ENCODE peak calls at places on chromosome 20, in five cellular contexts. K is heart right ventricle, W is left lung, B is hepatocyte, P is fibroblast of lung. I is an unnamed sample. For H3K9me3 and H3K4me1, the result is how much of the 10 kb centered on the place peaks cover.

GRCh38 chr20:17969884-17970409 is 1.1 kb downstream of the MGME1 start:
- DNase-seq in W (peak), P (peak), K (peak), B (peak), I (no peak)

GRCh38 chr20:50304883-50305635 is 114.4 kb downstream of the CEBPB start:
- DNase-seq in B (peak), W (peak), K (peak), P (peak), I (peak)

GRCh38 chr20:22819784-22820183 is 215.3 kb upstream of the SSTR4 start:
- DNase-seq in B (no peak), W (no peak), K (no peak), P (no peak), I (no peak)

GRCh38 chr20:61263084-61263695 is 11.1 kb downstream of the CDH4 start:
- DNase-seq in K (no peak), W (no peak), P (no peak), B (peak), I (no peak)

GRCh38 chr20:38218566-38218885 is 42.0 kb downstream of the KIAA1755 start:
- DNase-seq in W (no peak), P (no peak), B (no peak), K (no peak), I (no peak)

GRCh38 chr20:47691632-47692031 is 93.6 kb downstream of the SULF2 start:
- DNase-seq in K (no peak), B (no peak), P (peak), W (no peak), I (no peak)

GRCh38 chr20:46129955-46130481 is 11.9 kb downstream of the CD40 start:
- DNase-seq in W (no peak), P (no peak), K (no peak), B (no peak), I (no peak)

GRCh38 chr20:50041238-50041915 is 58.6 kb downstream of the SNAI1 start:
- DNase-seq in B (no peak), P (no peak), K (no peak), W (no peak), I (no peak)

GRCh38 chr20:62603021-62603906 is 39.0 kb upstream of the SLCO4A1 start:
- DNase-seq in P (peak), B (no peak), W (peak), K (peak), I (no peak)

GRCh38 chr20:15702161-15702560 is 871.1 kb downstream of the KIF16B start:
- DNase-seq in P (peak), K (no peak), W (no peak), B (no peak), I (no peak)

GRCh38 chr20:43220612-43221011 is 30.9 kb upstream of the PTPRT start:
- DNase-seq in W (no peak), B (no peak), K (peak), P (peak), I (no peak)

GRCh38 chr20:33482581-33482980 is 7.3 kb upstream of the CBFA2T2 start:
- DNase-seq in W (no peak), K (no peak), B (no peak), P (no peak), I (no peak)

GRCh38 chr20:16518068-16518783 is 55.0 kb downstream of the KIF16B start:
- DNase-seq in K (peak), B (peak), W (no peak), P (peak), I (no peak)

GRCh38 chr20:38446441-38447209 is 11.5 kb upstream of the SNHG17 start:
- DNase-seq in W (peak), B (peak), K (peak), P (peak), I (peak)

GRCh38 chr20:57048027-57048869 is 218.2 kb downstream of the BMP7 start:
- DNase-seq in B (peak), W (no peak), P (no peak), K (no peak), I (no peak)

GRCh38 chr20:43667341-43668132 is 623 bp downstream of the MYBL2 start:
- DNase-seq in K (no peak), P (peak), B (no peak), W (no peak), I (peak)

GRCh38 chr20:33914871-33915270 is 78.8 kb upstream of the RALY start:
- DNase-seq in B (no peak), W (no peak), K (no peak), P (peak), I (no peak)

GRCh38 chr20:22499475-22500174 is 84.7 kb downstream of the FOXA2 start:
- DNase-seq in P (no peak), B (no peak), W (no peak), K (no peak), I (no peak)

GRCh38 chr20:31363295-31363694 is 5.1 kb upstream of the DEFB118 start:
- DNase-seq in B (no peak), K (no peak), P (no peak), W (no peak), I (no peak)
- H3K9me3 ChIP-seq in B (under half), K (under half), P (under half), W (under half), I (under half)

GRCh38 chr20:10077081-10077471 is 42.3 kb downstream of the ANKEF1 start:
- DNase-seq in B (peak), W (no peak), P (no peak), K (no peak), I (no peak)
- H3K4me1 ChIP-seq in B (under half), W (under half), P (under half), K (under half), I (half or more)

DNA sequence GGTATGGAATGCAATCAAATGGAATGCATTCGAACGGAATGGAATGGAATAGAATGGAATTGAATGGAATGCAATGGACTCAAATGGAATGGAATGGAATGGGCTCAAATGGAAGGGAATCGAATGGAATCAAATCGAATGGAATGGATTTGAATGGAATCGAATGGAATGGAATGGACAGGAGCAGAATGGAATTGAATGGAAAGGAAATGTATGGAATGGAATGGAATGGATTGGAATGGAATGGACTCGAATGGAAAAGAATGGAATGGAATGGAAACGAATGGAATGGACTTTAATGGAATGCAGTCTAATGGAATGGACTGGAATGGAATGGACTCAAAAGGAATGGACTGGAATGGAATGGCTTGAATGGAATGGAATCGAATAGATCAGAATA is 18.3 kb upstream of the DEFB115 start:
- DNase-seq in B (no peak), P (no peak), K (no peak), W (no peak), I (no peak)
- H3K9me3 ChIP-seq in B (half or more), P (under half), K (under half), W (half or more), I (half or more)

GRCh38 chr20:41049451-41049850 is 20.8 kb downstream of the TOP1 start:
- DNase-seq in W (no peak), K (no peak), P (no peak), B (no peak), I (no peak)
- H3K4me1 ChIP-seq in W (half or more), K (half or more), P (under half), B (half or more), I (half or more)

GRCh38 chr20:59672576-59672975 is 68.2 kb downstream of the PHACTR3 start:
- DNase-seq in B (no peak), K (no peak), P (no peak), W (no peak), I (peak)
- H3K9me3 ChIP-seq in B (under half), K (under half), P (under half), W (under half), I (under half)

GRCh38 chr20:31663524-31663837 is 25.8 kb downstream of the COX4I2 start:
- DNase-seq in P (no peak), K (no peak), B (no peak), W (no peak), I (no peak)
- H3K4me1 ChIP-seq in P (under half), K (half or more), B (under half), W (half or more), I (under half)

GRCh38 chr20:41608606-41609005 is 9.6 kb downstream of the CHD6 start:
- DNase-seq in P (no peak), K (no peak), B (no peak), W (no peak), I (no peak)

GRCh38 chr20:41609476-41609875 is 8.7 kb downstream of the CHD6 start:
- DNase-seq in K (no peak), B (no peak), W (no peak), P (no peak), I (no peak)

GRCh38 chr20:41613321-41613720 is 4.9 kb downstream of the CHD6 start:
- DNase-seq in W (no peak), P (no peak), B (no peak), K (no peak), I (no peak)

GRCh38 chr20:41604002-41604401 is 14.2 kb downstream of the CHD6 start:
- DNase-seq in B (no peak), W (no peak), K (no peak), P (no peak), I (no peak)

DNA sequence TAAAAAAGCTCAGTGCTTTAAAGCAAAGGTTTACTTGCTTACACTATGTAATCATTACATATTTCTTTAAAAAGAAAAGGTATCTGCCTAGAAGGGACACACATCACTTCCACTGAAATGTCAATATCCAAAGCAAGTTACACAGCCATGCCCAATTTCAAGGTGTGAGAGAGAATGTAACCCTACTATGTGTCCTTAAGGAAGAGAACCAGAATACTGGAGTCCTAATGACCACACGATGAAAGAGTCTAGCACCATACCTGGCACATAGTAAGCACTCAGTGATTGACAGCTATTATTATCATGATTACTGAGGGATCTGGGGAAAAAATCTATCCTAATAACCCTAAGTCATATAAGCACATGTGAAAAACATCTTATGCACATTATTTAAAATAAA is 10.4 kb downstream of the CHD6 start:
- DNase-seq in P (no peak), B (no peak), W (no peak), K (no peak), I (no peak)
- H3K9me3 ChIP-seq in P (under half), B (under half), W (under half), K (under half), I (under half)